ENCODE peak calls at places on chromosomes 5 and 9, in six cellular contexts. X, R, L, M, S and W are unnamed samples.

GRCh38 chr5:149799965-149800516 is 69.9 kb downstream of the PPARGC1B start:
- DNase-seq in X (no peak), R (no peak), L (no peak), M (no peak), S (no peak), W (no peak)

GRCh38 chr5:180990889-180991257 is 2.2 kb downstream of the BTNL3 start:
- DNase-seq in X (no peak), R (no peak), L (no peak), M (no peak), S (no peak), W (no peak)

GRCh38 chr9:76699966-76700365 is 64.3 kb upstream of the PCA3 start:
- DNase-seq in X (no peak), R (no peak), L (no peak), M (no peak), S (peak; percentile 80), W (no peak)

GRCh38 chr5:102961671-102962070 is 158.3 kb downstream of the GIN1 start:
- DNase-seq in X (no peak), R (no peak), L (no peak), M (no peak), S (no peak), W (no peak)

GRCh38 chr9:35102465-35102768 is 514 bp downstream of the STOML2 start:
- DNase-seq in X (peak; percentile 47), R (no peak), L (no peak), M (no peak), S (peak; percentile 20), W (no peak)

GRCh38 chr9:68844623-68845612 is 139.9 kb downstream of the PIP5K1B start:
- DNase-seq in X (peak; percentile 53), R (peak; percentile 43), L (peak; percentile 4), M (peak; percentile 65), S (peak; percentile 5), W (no peak)

GRCh38 chr5:178730940-178731265 is 444 bp upstream of the ZNF354A start:
- DNase-seq in X (peak; percentile 25), R (no peak), L (no peak), M (no peak), S (no peak), W (no peak)

GRCh38 chr5:68251804-68252648 is 36.5 kb downstream of the PIK3R1 start:
- DNase-seq in X (no peak), R (no peak), L (no peak), M (no peak), S (peak; percentile 86), W (no peak)

GRCh38 chr9:89678394-89679005 is 73.7 kb downstream of the GADD45G start:
- DNase-seq in X (no peak), R (no peak), L (peak; percentile 59), M (no peak), S (no peak), W (no peak)

GRCh38 chr9:3936520-3937235 is 363.2 kb downstream of the GLIS3 start:
- DNase-seq in X (no peak), R (no peak), L (peak; percentile 80), M (no peak), S (no peak), W (peak; percentile 77)

GRCh38 chr9:131739192-131739961 is 499 bp downstream of the RAPGEF1 start:
- DNase-seq in X (peak; percentile 59), R (peak; percentile 67), L (no peak), M (peak; percentile 47), S (peak; percentile 31), W (peak; percentile 53)

GRCh38 chr9:132670359-132670815 is at the start of gene GTF3C4:
- DNase-seq in X (peak; percentile 91), R (peak; percentile 93), L (no peak), M (peak; percentile 81), S (peak; percentile 23), W (peak; percentile 86)

GRCh38 chr9:23651051-23651450 is 175.0 kb downstream of the ELAVL2 start:
- DNase-seq in X (no peak), R (no peak), L (no peak), M (no peak), S (no peak), W (no peak)

GRCh38 chr9:128892223-128892892 is 10.4 kb downstream of the LRRC8A start:
- DNase-seq in X (no peak), R (no peak), L (no peak), M (no peak), S (peak; percentile 87), W (peak; percentile 85)

GRCh38 chr9:117825609-117826347 is 121.6 kb downstream of the TLR4 start:
- DNase-seq in X (peak; percentile 47), R (peak; percentile 15), L (no peak), M (no peak), S (no peak), W (peak; percentile 11)

GRCh38 chr5:147410496-147411395 is 99.1 kb downstream of the DPYSL3 start:
- DNase-seq in X (no peak), R (no peak), L (no peak), M (no peak), S (no peak), W (no peak)

GRCh38 chr9:134454386-134454978 is 128.2 kb downstream of the RXRA start:
- DNase-seq in X (no peak), R (no peak), L (no peak), M (no peak), S (no peak), W (no peak)

GRCh38 chr5:98301567-98301966 is 471.9 kb upstream of the RGMB start:
- DNase-seq in X (no peak), R (no peak), L (no peak), M (no peak), S (no peak), W (peak; percentile 52)

GRCh38 chr9:18352716-18353115 is 121.2 kb upstream of the ADAMTSL1 start:
- DNase-seq in X (no peak), R (no peak), L (no peak), M (no peak), S (no peak), W (no peak)

GRCh38 chr5:173456751-173457171 is 128.5 kb upstream of the STC2 start:
- DNase-seq in X (no peak), R (no peak), L (no peak), M (no peak), S (peak; percentile 84), W (no peak)

GRCh38 chr5:77129386-77129785 is 42.3 kb upstream of the ZBED3 start:
- DNase-seq in X (peak; percentile 48), R (no peak), L (peak; percentile 8), M (peak; percentile 70), S (peak; percentile 25), W (peak; percentile 24)

GRCh38 chr9:93398471-93398870 is 53.0 kb upstream of the FAM120A start:
- DNase-seq in X (no peak), R (no peak), L (no peak), M (no peak), S (no peak), W (no peak)